ENCODE peak calls at places on chromosomes 1 and 21, in four cellular contexts. L, B, D and W are unnamed samples.
A peak's percentile ranks its signal among the peaks of the same experiment; 100 is the strongest.

GRCh38 chr1:187306671-187307415 is 478.1 kb downstream of the PLA2G4A start:
- DNase-seq in L (no peak), B (no peak), D (no peak), W (no peak)

GRCh38 chr1:209900734-209901133 is 37.3 kb upstream of the SYT14 start:
- DNase-seq in L (no peak), B (no peak), D (no peak), W (no peak)

GRCh38 chr21:42260121-42260520 is 41.2 kb downstream of the ABCG1 start:
- DNase-seq in L (no peak), B (no peak), D (no peak), W (no peak)

GRCh38 chr1:88029142-88029541 is 654.9 kb upstream of the PKN2 start:
- DNase-seq in L (no peak), B (no peak), D (no peak), W (no peak)

GRCh38 chr1:180680558-180681144 is 48.8 kb downstream of the XPR1 start:
- DNase-seq in L (no peak), B (no peak), D (no peak), W (no peak)

GRCh38 chr1:21307210-21307609 is 16.9 kb upstream of the ECE1 start:
- DNase-seq in L (no peak), B (no peak), D (no peak), W (no peak)

GRCh38 chr1:63773815-63774616 is at the start of gene ROR1:
- DNase-seq in L (peak; percentile 93), B (peak; percentile 90), D (peak; percentile 88), W (peak; percentile 94)

GRCh38 chr1:148379170-148379500 is 104.0 kb downstream of the PPIAL4G start:
- DNase-seq in L (no peak), B (no peak), D (no peak), W (no peak)

GRCh38 chr1:53541761-53542550 is 82.8 kb downstream of the DMRTB1 start:
- DNase-seq in L (no peak), B (no peak), D (peak; percentile 53), W (no peak)

GRCh38 chr21:44579833-44580144 is 615 bp downstream of the KRTAP10-5 start:
- DNase-seq in L (peak; percentile 53), B (no peak), D (no peak), W (no peak)

GRCh38 chr1:109371271-109371739 is 26.4 kb downstream of the SORT1 start:
- DNase-seq in L (no peak), B (no peak), D (no peak), W (no peak)

GRCh38 chr1:212670301-212670700 is 29.3 kb downstream of the BATF3 start:
- DNase-seq in L (no peak), B (no peak), D (no peak), W (no peak)

GRCh38 chr1:79899914-79900313 is 893.4 kb upstream of the ADGRL4 start:
- DNase-seq in L (no peak), B (no peak), D (no peak), W (no peak)

GRCh38 chr1:67619080-67619479 is 65.9 kb upstream of the GADD45A start:
- DNase-seq in L (peak; percentile 60), B (no peak), D (no peak), W (no peak)

GRCh38 chr1:8965121-8965820 is 19.6 kb downstream of the CA6 start:
- DNase-seq in L (no peak), B (no peak), D (no peak), W (no peak)

GRCh38 chr1:8939362-8939995 is 6.2 kb upstream of the CA6 start:
- DNase-seq in L (no peak), B (no peak), D (no peak), W (no peak)

GRCh38 chr1:164320780-164321683 is 238.0 kb upstream of the PBX1 start:
- DNase-seq in L (no peak), B (peak; percentile 24), D (peak; percentile 24), W (no peak)

GRCh38 chr1:156805766-156806511 is 10.7 kb downstream of the SH2D2A start:
- DNase-seq in L (no peak), B (peak; percentile 62), D (peak; percentile 57), W (no peak)

GRCh38 chr1:194355488-194356106 is 1169.2 kb upstream of the B3GALT2 start:
- DNase-seq in L (no peak), B (no peak), D (no peak), W (no peak)

GRCh38 chr1:198125995-198126758 is 30.6 kb upstream of the NEK7 start:
- DNase-seq in L (no peak), B (no peak), D (no peak), W (no peak)

GRCh38 chr1:25903986-25904385 is 2.2 kb downstream of the STMN1 start:
- DNase-seq in L (no peak), B (no peak), D (no peak), W (no peak)

GRCh38 chr1:43440358-43440757 is 13.4 kb downstream of the HYI start:
- DNase-seq in L (no peak), B (no peak), D (no peak), W (peak; percentile 32)

GRCh38 chr1:40818264-40818961 is 34.8 kb downstream of the KCNQ4 start:
- DNase-seq in L (no peak), B (peak; percentile 64), D (peak; percentile 55), W (no peak)

GRCh38 chr1:87539147-87539546 is 210.5 kb downstream of the LMO4 start:
- DNase-seq in L (no peak), B (no peak), D (no peak), W (no peak)

GRCh38 chr1:25502957-25503356 is 40.4 kb upstream of the LDLRAP1 start:
- DNase-seq in L (no peak), B (no peak), D (no peak), W (no peak)

GRCh38 chr1:171142451-171143121 is 42.5 kb upstream of the FMO2 start:
- DNase-seq in L (no peak), B (peak; percentile 26), D (no peak), W (no peak)

GRCh38 chr1:187157115-187157514 is 328.4 kb downstream of the PLA2G4A start:
- DNase-seq in L (no peak), B (no peak), D (no peak), W (no peak)

GRCh38 chr1:86104606-86105532 is 51.7 kb downstream of the COL24A1 start:
- DNase-seq in L (no peak), B (no peak), D (no peak), W (no peak)

GRCh38 chr1:35441926-35442579 is 115.2 kb downstream of the KIAA0319L start:
- DNase-seq in L (peak; percentile 34), B (no peak), D (no peak), W (no peak)

GRCh38 chr1:112395261-112395831 is 668 bp upstream of the CTTNBP2NL start:
- DNase-seq in L (no peak), B (no peak), D (no peak), W (no peak)

GRCh38 chr1:205064741-205065316 is 19.4 kb downstream of the TMEM81 start:
- DNase-seq in L (no peak), B (no peak), D (no peak), W (no peak)

GRCh38 chr1:228143480-228144212 is 3.6 kb downstream of the GUK1 start:
- DNase-seq in L (no peak), B (no peak), D (no peak), W (no peak)

GRCh38 chr1:115647000-115647399 is 5.2 kb downstream of the VANGL1 start:
- DNase-seq in L (no peak), B (no peak), D (no peak), W (no peak)

GRCh38 chr1:168386949-168387586 is 106.4 kb downstream of the TBX19 start:
- DNase-seq in L (no peak), B (peak; percentile 69), D (peak; percentile 18), W (no peak)

GRCh38 chr21:28393279-28393678 is 599.4 kb downstream of the LTN1 start:
- DNase-seq in L (no peak), B (no peak), D (no peak), W (no peak)

GRCh38 chr1:180560200-180560867 is 1.6 kb downstream of the OVAAL start:
- DNase-seq in L (no peak), B (no peak), D (no peak), W (no peak)

GRCh38 chr1:28577052-28577678 is 14.9 kb upstream of the RAB42 start:
- DNase-seq in L (no peak), B (no peak), D (no peak), W (no peak)

GRCh38 chr1:240350910-240351331 is 259.2 kb downstream of the FMN2 start:
- DNase-seq in L (no peak), B (no peak), D (no peak), W (no peak)

GRCh38 chr1:7525664-7526063 is 245.4 kb upstream of the VAMP3 start:
- DNase-seq in L (no peak), B (no peak), D (no peak), W (no peak)

GRCh38 chr1:7524681-7525340 is 246.3 kb upstream of the VAMP3 start:
- DNase-seq in L (no peak), B (no peak), D (no peak), W (no peak)

GRCh38 chr1:7526867-7527732 is 244.0 kb upstream of the VAMP3 start:
- DNase-seq in L (no peak), B (no peak), D (no peak), W (no peak)

GRCh38 chr1:7527733-7528045 is 243.4 kb upstream of the VAMP3 start:
- DNase-seq in L (no peak), B (no peak), D (no peak), W (no peak)

DNA sequence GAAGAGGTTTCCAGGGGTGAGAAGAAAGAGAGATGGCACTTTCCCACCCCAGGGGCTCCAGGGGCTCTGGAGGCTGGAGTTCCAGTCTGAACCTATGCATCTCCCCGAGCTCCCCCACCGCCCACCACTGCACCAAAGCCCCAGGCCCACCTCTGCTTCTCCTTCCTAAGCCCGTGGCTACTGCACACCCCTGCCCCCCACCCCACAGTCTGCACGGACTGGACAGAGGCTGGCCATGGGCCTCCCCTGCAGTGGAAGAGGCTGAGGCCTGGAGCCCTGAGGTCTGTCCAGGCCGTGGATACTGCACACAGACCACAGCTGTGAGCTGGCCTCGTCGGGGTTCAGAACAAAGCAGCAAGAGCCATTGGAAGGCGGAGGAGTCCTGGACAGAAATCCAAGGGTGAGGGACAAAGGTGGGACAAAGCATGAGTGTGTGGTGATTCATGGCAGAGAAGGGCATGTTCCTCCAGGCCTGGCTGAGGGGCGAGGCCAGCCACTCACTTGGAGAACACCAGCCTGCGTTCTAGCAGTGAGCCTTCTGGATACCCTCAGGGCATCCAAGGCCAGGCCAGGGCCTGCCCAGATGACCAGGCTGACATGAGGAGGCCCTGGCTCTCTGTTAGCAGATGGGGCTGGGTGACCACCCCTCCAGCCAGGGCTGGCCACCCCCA is 244.8 kb upstream of the VAMP3 start:
- DNase-seq in L (no peak), B (no peak), D (no peak), W (no peak)
- H3K27ac ChIP-seq in L (no peak overlapping the region), B (no peak overlapping the region), D (no peak overlapping the region), W (no peak overlapping the region)

DNA sequence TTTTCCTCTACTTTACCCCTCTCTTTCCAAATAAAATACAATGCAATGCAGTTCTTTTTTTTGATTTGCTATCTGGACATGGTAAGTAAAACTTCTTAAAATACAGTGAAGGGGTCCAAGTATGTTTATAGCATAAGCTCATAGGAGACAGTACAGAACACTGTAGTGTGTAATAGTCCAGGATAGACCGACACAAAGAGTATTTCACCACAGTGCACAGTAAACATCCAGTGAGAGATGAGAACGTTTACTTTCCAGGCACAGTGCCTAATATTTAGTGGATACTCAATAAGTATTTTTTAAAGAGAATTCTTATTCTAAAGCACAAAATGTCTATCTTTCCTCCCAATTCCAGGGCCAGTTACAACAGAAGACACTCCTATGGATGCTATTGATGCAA is 14.9 kb downstream of the MIA3 start:
- DNase-seq in L (no peak), B (no peak), D (no peak), W (no peak)
- H3K27ac ChIP-seq in L (no peak overlapping the region), B (no peak overlapping the region), D (no peak overlapping the region), W (no peak overlapping the region)

GRCh38 chr1:246695136-246695535 is 29.1 kb upstream of the SCCPDH start:
- DNase-seq in L (no peak), B (no peak), D (no peak), W (no peak)
- H3K27ac ChIP-seq in L (no peak overlapping the region), B (no peak overlapping the region), D (no peak overlapping the region), W (no peak overlapping the region)

GRCh38 chr1:90381598-90381997 is 335.5 kb downstream of the BARHL2 start:
- DNase-seq in L (no peak), B (no peak), D (no peak), W (no peak)
- H3K27ac ChIP-seq in L (no peak overlapping the region), B (no peak overlapping the region), D (no peak overlapping the region), W (no peak overlapping the region)